ENCODE peak calls at places on chromosomes 4 and X, in ten cellular contexts. I, R, J, Q, P, C, G, H, E and X are unnamed samples.

GRCh38 chr4:60657041-60657440 is 543.1 kb upstream of the ADGRL3 start:
- DNase-seq in G (no peak), H (no peak), E (no peak), J (no peak), R (no peak), Q (no peak), I (peak), C (peak), P (no peak), X (no peak)

GRCh38 chrX:55524487-55524886 is 34.8 kb upstream of the USP51 start:
- DNase-seq in H (no peak), Q (no peak), E (no peak), C (peak), R (no peak), P (peak), J (no peak), G (no peak), I (no peak), X (no peak)

GRCh38 chr4:108821056-108821925 is 58.4 kb upstream of the ETNPPL start:
- DNase-seq in Q (no peak), I (peak), R (no peak), G (no peak), E (no peak), C (peak), P (no peak), J (no peak), H (no peak), X (no peak)

GRCh38 chrX:111123606-111124179 is 27.7 kb downstream of the PAK3 start:
- DNase-seq in J (no peak), P (no peak), I (no peak), H (no peak), C (no peak), R (no peak), Q (no peak), G (no peak), E (no peak), X (no peak)

GRCh38 chr4:174365018-174365587 is 81.4 kb downstream of the CEP44 start:
- DNase-seq in P (peak), E (no peak), Q (no peak), J (no peak), H (no peak), R (no peak), I (no peak), G (no peak), C (peak), X (no peak)

GRCh38 chr4:169485791-169486742 is 126.3 kb downstream of the NEK1 start:
- DNase-seq in G (peak), E (peak), P (peak), Q (no peak), C (peak), H (peak), J (no peak), I (peak), R (no peak), X (no peak)

GRCh38 chrX:10582945-10583344 is 37.4 kb downstream of the MID1 start:
- DNase-seq in P (no peak), R (no peak), E (no peak), I (no peak), J (no peak), G (no peak), C (peak), H (no peak), Q (no peak), X (no peak)

GRCh38 chr4:186622788-186623464 is 67.6 kb upstream of the MTNR1A start:
- DNase-seq in Q (no peak), G (no peak), I (peak), E (no peak), R (no peak), C (peak), H (no peak), J (no peak), P (no peak), X (no peak)

GRCh38 chr4:37770016-37770415 is 56.5 kb upstream of the PGM2 start:
- DNase-seq in G (no peak), J (no peak), Q (no peak), P (no peak), E (no peak), H (no peak), R (no peak), C (peak), I (no peak), X (no peak)

GRCh38 chr4:92646826-92647225 is 343.1 kb downstream of the GRID2 start:
- DNase-seq in I (no peak), E (no peak), H (no peak), P (no peak), Q (no peak), G (no peak), R (no peak), J (no peak), C (no peak), X (no peak)

GRCh38 chrX:150692837-150693781 is at the start of gene MTMR1:
- DNase-seq in G (peak), C (no peak), E (no peak), I (no peak), P (peak), H (peak), R (peak), Q (peak), J (peak), X (peak)

GRCh38 chr4:87849612-87850011 is 16.8 kb downstream of the MEPE start:
- DNase-seq in C (peak), H (no peak), E (no peak), G (no peak), I (no peak), Q (no peak), R (no peak), P (no peak), J (no peak), X (no peak)

GRCh38 chr4:173519130-173520101 is 10.6 kb downstream of the HAND2 start:
- DNase-seq in R (peak), G (no peak), H (peak), P (peak), E (peak), I (no peak), C (no peak), J (no peak), Q (peak), X (no peak)

GRCh38 chr4:74258949-74259348 is 49.3 kb upstream of the EPGN start:
- DNase-seq in C (peak), Q (peak), J (no peak), H (no peak), E (no peak), G (no peak), I (no peak), R (no peak), P (no peak), X (no peak)

GRCh38 chrX:40166582-40166981 is 68.8 kb upstream of the BCOR start:
- DNase-seq in R (no peak), C (no peak), H (peak), G (no peak), I (no peak), P (no peak), J (no peak), Q (no peak), E (no peak), X (peak)

GRCh38 chr4:107586321-107586720 is 133.7 kb downstream of the PAPSS1 start:
- DNase-seq in J (no peak), I (no peak), H (no peak), Q (no peak), R (no peak), G (no peak), C (no peak), P (peak), E (no peak), X (no peak)

GRCh38 chr4:24105183-24106039 is 215.6 kb upstream of the PPARGC1A start:
- DNase-seq in Q (no peak), I (peak), H (no peak), R (no peak), J (no peak), G (peak), E (no peak), C (peak), P (no peak), X (peak)

GRCh38 chr4:20253799-20254409 is 2.2 kb downstream of the SLIT2 start:
- DNase-seq in R (peak), E (peak), I (no peak), J (peak), G (no peak), P (peak), C (peak), Q (peak), H (peak), X (peak)

GRCh38 chr4:140238353-140239041 is 84.5 kb upstream of the MAML3 start:
- DNase-seq in C (peak), P (peak), H (peak), Q (peak), J (peak), E (peak), G (no peak), R (peak), I (peak), X (peak)

GRCh38 chr4:77220841-77221613 is 64.0 kb downstream of the CCNG2 start:
- DNase-seq in R (peak), P (no peak), G (no peak), Q (peak), E (no peak), I (no peak), H (peak), J (peak), C (peak), X (no peak)

GRCh38 chr4:112153222-112153791 is 8.1 kb downstream of the FAM241A start:
- DNase-seq in R (no peak), I (no peak), E (no peak), J (no peak), P (no peak), C (no peak), H (no peak), Q (no peak), G (no peak), X (no peak)

GRCh38 chr4:151967074-151967473 is 206.3 kb upstream of the GATB start:
- DNase-seq in G (no peak), E (no peak), J (no peak), Q (no peak), I (no peak), H (no peak), R (no peak), P (no peak), C (no peak), X (no peak)

GRCh38 chr4:151962138-151962845 is 201.5 kb upstream of the GATB start:
- DNase-seq in I (peak), J (no peak), Q (no peak), C (no peak), R (no peak), G (no peak), H (no peak), E (no peak), P (no peak), X (no peak)

GRCh38 chr4:151957163-151957562 is 196.4 kb upstream of the GATB start:
- DNase-seq in J (no peak), H (no peak), Q (no peak), P (peak), E (peak), C (no peak), G (no peak), R (peak), I (no peak), X (no peak)

GRCh38 chr4:151960449-151961246 is 199.8 kb upstream of the GATB start:
- DNase-seq in R (no peak), H (no peak), P (no peak), C (no peak), G (no peak), E (no peak), Q (no peak), J (no peak), I (no peak), X (no peak)

GRCh38 chr4:151961456-151961855 is 200.6 kb upstream of the GATB start:
- DNase-seq in H (no peak), R (no peak), C (no peak), J (no peak), G (no peak), I (no peak), Q (no peak), P (no peak), E (no peak), X (no peak)
- H3K27ac ChIP-seq in H (no peak), R (no peak), C (no peak), J (no peak), G (no peak), I (no peak), Q (no peak), P (no peak), E (no peak), X (no peak)

GRCh38 chr4:153649572-153649991 is 34.5 kb upstream of the TLR2 start:
- DNase-seq in E (no peak), I (peak), R (no peak), H (no peak), Q (no peak), G (no peak), J (no peak), P (peak), C (peak), X (no peak)
- TF ChIP-seq CTCF in E (peak), I (no peak), R (no peak), H (no peak), Q (peak), G (peak), J (no peak), P (peak), C (peak), X (peak)

DNA sequence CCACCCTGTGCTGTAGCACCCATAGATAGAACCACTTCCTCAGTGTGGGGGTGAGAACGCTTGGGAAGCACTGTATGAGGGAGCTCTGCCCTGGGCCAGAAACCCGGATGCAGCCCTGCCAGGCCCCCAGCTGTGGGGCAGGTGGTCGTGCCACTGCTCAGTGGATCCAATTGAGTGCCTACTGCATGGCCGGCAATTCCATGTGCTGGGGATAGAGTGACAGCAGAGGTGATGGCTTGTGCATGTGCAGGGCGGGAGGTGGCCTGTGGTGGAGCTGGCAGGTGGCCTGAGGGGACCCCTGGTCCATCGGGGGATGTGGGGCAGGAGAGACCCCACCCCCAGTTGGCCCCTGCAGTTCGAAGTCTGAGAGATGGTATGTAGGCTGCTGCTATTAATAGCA is 60.4 kb downstream of the TRMT44 start:
- DNase-seq in H (no peak), Q (no peak), J (no peak), E (no peak), P (no peak), R (no peak), C (no peak), I (no peak), G (no peak), X (no peak)
- H3K4me3 ChIP-seq in H (no peak), Q (no peak), J (no peak), E (no peak), P (no peak), R (no peak), C (no peak), I (no peak), G (no peak), X (no peak)

GRCh38 chr4:40840985-40841571 is 91.3 kb downstream of the NSUN7 start:
- DNase-seq in Q (peak), R (peak), C (peak), P (peak), E (peak), G (peak), J (peak), I (peak), H (peak), X (peak)
- H3K27ac ChIP-seq in Q (no peak), R (peak), C (no peak), P (no peak), E (no peak), G (no peak), J (no peak), I (no peak), H (no peak), X (peak)

GRCh38 chr4:98386-98785 is 25.9 kb upstream of the ZNF718 start:
- DNase-seq in P (no peak), C (no peak), H (no peak), R (no peak), I (no peak), Q (no peak), E (no peak), G (no peak), J (no peak), X (no peak)
- TF ChIP-seq CTCF in P (no peak), C (no peak), H (no peak), R (no peak), I (no peak), Q (no peak), E (no peak), G (no peak), J (no peak), X (no peak)

DNA sequence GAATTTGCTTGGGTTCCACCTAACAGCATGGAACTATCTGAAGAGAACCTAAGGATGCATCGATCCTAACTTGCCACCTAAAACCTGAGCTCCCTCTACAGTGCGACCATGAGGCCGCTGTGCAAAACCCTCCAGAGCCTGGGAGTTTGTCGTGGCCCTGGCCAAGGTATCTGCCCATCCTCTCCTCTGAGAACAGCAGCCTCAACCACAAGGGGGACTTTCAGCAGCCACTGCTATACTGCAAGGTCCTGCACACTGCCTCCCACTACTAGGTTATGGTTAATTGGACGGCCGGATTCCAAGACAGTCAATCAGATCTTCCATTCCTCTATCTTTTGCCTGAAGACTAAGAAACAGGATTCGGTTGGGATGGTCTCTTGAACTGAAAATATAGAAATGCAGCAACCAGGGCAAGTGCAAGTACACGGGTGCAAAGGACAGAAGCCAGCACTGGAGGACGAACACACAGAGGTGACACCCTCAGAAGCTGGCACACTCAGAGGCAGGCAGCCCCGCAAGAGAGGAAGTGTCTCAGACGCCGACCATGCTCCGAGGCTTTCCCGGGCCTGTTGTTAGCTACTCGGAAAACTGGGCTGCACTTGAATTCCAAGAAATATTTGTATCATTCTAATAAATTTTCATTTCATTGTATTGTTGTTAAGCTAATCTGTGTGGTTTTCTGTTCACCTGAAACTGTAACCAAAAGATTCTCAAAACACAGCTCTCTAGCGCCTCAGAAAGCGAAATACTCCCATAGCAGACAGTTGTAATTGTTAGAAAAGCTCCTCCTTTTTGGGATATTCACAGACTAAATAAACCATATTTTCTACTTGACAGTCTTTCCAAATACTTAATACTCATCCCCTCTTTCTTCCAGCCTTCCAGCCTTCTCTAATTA is 63.3 kb downstream of the AFAP1 start:
- DNase-seq in R (no peak), J (no peak), P (peak), H (no peak), G (peak), Q (no peak), C (peak), E (no peak), I (peak), X (no peak)
- H3K4me3 ChIP-seq in R (peak), J (no peak), P (no peak), H (no peak), G (no peak), Q (no peak), C (no peak), E (no peak), I (no peak), X (no peak)

DNA sequence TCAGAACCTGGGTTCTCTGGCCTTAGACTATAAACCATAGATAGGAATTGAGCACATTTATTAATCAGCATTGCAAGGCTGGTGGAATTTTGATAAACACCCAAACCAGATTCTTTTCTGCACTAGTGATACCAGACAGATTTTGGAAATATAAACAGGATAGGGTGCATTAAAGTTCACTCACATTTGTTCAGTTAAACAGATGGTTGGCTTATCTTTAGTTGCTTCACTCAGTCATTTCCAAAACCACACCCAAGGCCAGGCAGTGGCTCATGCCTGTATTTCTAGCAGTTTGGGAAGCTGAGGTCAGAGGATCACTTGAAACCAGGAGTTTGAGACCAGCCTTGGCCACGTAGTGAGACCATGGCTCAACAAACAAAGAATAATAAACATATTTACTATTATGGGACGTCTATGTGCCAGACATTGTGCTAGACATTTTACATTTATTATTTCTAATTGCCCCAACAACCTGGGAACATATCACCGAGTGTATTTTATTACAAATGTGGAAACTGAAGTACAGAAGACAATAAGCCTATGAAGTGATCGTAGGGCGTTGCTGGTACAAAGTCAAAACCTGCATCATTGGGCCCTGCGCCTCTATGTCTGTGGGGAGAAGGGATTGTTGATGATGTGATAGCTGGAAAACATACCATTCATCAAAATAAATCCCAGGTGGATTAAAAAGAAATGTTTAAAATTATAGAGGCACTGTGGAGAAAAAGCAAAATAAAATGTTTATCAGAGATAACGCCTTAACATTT is 15.0 kb downstream of the ADD1 start:
- DNase-seq in G (no peak), H (no peak), I (peak), J (no peak), P (no peak), Q (no peak), E (no peak), R (no peak), C (peak), X (no peak)
- H3K27ac ChIP-seq in G (no peak), H (peak), I (no peak), J (peak), P (no peak), Q (peak), E (no peak), R (peak), C (peak), X (peak)